ENCODE peak calls at places on chromosomes 4 and X, in seven cellular contexts. One of them, this sample, is unnamed.

GRCh38 chr4:52721968-52722814 is 29.0 kb downstream of the ERVMER34-1 start:
- DNase-seq in transverse colon: peak
- DNase-seq in A549: peak
- DNase-seq in SK-N-SH: peak
- DNase-seq in K562: peak
- DNase-seq in ovary: peak
- DNase-seq in sigmoid colon: peak
- DNase-seq in this sample: peak

GRCh38 chr4:149465941-149466340 is 349.7 kb downstream of the IQCM start:
- DNase-seq in transverse colon: no peak
- DNase-seq in A549: peak
- DNase-seq in SK-N-SH: no peak
- DNase-seq in K562: no peak
- DNase-seq in ovary: no peak
- DNase-seq in sigmoid colon: no peak
- DNase-seq in this sample: no peak

GRCh38 chrX:356385-357034 is 30.2 kb downstream of the PPP2R3B start:
- DNase-seq in transverse colon: no peak
- DNase-seq in A549: no peak
- DNase-seq in SK-N-SH: no peak
- DNase-seq in K562: no peak
- DNase-seq in ovary: no peak
- DNase-seq in sigmoid colon: no peak
- DNase-seq in this sample: no peak

GRCh38 chr4:152668338-152668964 is 11.3 kb downstream of the TMEM154 start:
- DNase-seq in transverse colon: no peak
- DNase-seq in A549: no peak
- DNase-seq in SK-N-SH: no peak
- DNase-seq in K562: no peak
- DNase-seq in ovary: no peak
- DNase-seq in sigmoid colon: no peak
- DNase-seq in this sample: no peak

GRCh38 chr4:145808021-145808650 is 128.2 kb downstream of the C4orf51 start:
- DNase-seq in transverse colon: no peak
- DNase-seq in A549: peak
- DNase-seq in SK-N-SH: peak
- DNase-seq in K562: peak
- DNase-seq in ovary: no peak
- DNase-seq in sigmoid colon: no peak
- DNase-seq in this sample: no peak

GRCh38 chr4:5158391-5158770 is 107.1 kb downstream of the STK32B start:
- DNase-seq in transverse colon: no peak
- DNase-seq in A549: peak
- DNase-seq in SK-N-SH: no peak
- DNase-seq in K562: no peak
- DNase-seq in ovary: no peak
- DNase-seq in sigmoid colon: no peak
- DNase-seq in this sample: no peak

GRCh38 chr4:140668111-140668510 is 88.1 kb downstream of the TBC1D9 start:
- DNase-seq in transverse colon: no peak
- DNase-seq in A549: no peak
- DNase-seq in SK-N-SH: no peak
- DNase-seq in K562: no peak
- DNase-seq in ovary: no peak
- DNase-seq in sigmoid colon: no peak
- DNase-seq in this sample: no peak

GRCh38 chr4:22670953-22671352 is 21.8 kb upstream of the GBA3 start:
- DNase-seq in transverse colon: no peak
- DNase-seq in A549: no peak
- DNase-seq in SK-N-SH: no peak
- DNase-seq in K562: no peak
- DNase-seq in ovary: no peak
- DNase-seq in sigmoid colon: no peak
- DNase-seq in this sample: no peak

GRCh38 chrX:28787206-28787605 is 200.0 kb downstream of the IL1RAPL1 start:
- DNase-seq in transverse colon: no peak
- DNase-seq in A549: peak
- DNase-seq in SK-N-SH: no peak
- DNase-seq in K562: no peak
- DNase-seq in ovary: no peak
- DNase-seq in sigmoid colon: no peak
- DNase-seq in this sample: no peak

GRCh38 chr4:110211770-110212061 is 13.3 kb upstream of the ELOVL6 start:
- DNase-seq in transverse colon: no peak
- DNase-seq in A549: no peak
- DNase-seq in SK-N-SH: no peak
- DNase-seq in K562: no peak
- DNase-seq in ovary: no peak
- DNase-seq in sigmoid colon: no peak
- DNase-seq in this sample: no peak

GRCh38 chrX:96182366-96182765 is 502.3 kb upstream of the DIAPH2 start:
- DNase-seq in transverse colon: peak
- DNase-seq in A549: peak
- DNase-seq in SK-N-SH: peak
- DNase-seq in K562: no peak
- DNase-seq in ovary: peak
- DNase-seq in sigmoid colon: no peak
- DNase-seq in this sample: no peak

GRCh38 chr4:56755901-56756300 is 65.6 kb downstream of the SPINK2 start:
- DNase-seq in transverse colon: no peak
- DNase-seq in A549: no peak
- DNase-seq in SK-N-SH: no peak
- DNase-seq in K562: no peak
- DNase-seq in ovary: no peak
- DNase-seq in sigmoid colon: no peak
- DNase-seq in this sample: no peak

GRCh38 chr4:40629401-40630334 is at the start of gene RBM47:
- DNase-seq in transverse colon: peak
- DNase-seq in A549: peak
- DNase-seq in SK-N-SH: peak
- DNase-seq in K562: no peak
- DNase-seq in ovary: peak
- DNase-seq in sigmoid colon: peak
- DNase-seq in this sample: peak

GRCh38 chrX:136525738-136526606 is 6.0 kb upstream of the VGLL1 start:
- DNase-seq in transverse colon: peak
- DNase-seq in A549: peak
- DNase-seq in SK-N-SH: no peak
- DNase-seq in K562: no peak
- DNase-seq in ovary: peak
- DNase-seq in sigmoid colon: peak
- DNase-seq in this sample: no peak

GRCh38 chr4:81481151-81481550 is 9.4 kb upstream of the RASGEF1B start:
- DNase-seq in transverse colon: no peak
- DNase-seq in A549: no peak
- DNase-seq in SK-N-SH: no peak
- DNase-seq in K562: no peak
- DNase-seq in ovary: no peak
- DNase-seq in sigmoid colon: no peak
- DNase-seq in this sample: no peak

DNA sequence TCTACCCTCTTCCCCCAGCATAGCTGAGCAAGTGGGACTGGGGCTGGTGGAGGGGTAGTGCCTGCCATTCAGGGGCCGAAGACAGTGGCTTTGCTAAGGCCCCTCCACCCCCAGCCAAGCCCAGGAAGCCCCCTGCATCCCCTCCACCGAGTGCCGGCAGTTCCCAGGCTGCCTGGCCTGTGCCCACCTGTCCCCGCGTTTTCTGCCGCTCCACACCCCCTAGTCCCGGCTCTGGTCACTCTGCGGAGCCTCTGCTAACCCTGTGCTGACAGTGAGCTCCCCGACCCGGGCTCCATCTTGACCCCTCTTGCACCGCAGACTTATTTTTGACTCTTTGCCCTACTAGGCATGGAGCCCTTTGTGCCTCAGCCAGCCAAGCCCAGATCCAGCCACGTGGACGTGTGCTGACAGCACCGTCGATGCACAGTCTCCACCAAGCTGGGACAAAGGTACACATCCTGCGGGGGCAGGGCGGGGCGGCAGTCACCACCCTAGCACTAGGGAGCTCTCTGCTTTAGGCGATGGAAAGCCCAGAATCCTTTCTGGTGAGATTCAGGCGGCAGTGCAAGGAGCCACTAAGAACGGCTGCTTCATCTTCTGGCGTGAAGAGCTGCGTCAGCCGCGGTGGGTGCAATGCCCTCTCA is 96.6 kb downstream of the PHKA2 start:
- DNase-seq in transverse colon: peak
- DNase-seq in A549: no peak
- DNase-seq in SK-N-SH: no peak
- DNase-seq in K562: no peak
- DNase-seq in ovary: peak
- DNase-seq in sigmoid colon: peak
- DNase-seq in this sample: no peak
- H3K4me3 ChIP-seq in transverse colon: no peak
- H3K4me3 ChIP-seq in A549: no peak
- H3K4me3 ChIP-seq in SK-N-SH: no peak
- H3K4me3 ChIP-seq in K562: no peak
- H3K4me3 ChIP-seq in ovary: no peak
- H3K4me3 ChIP-seq in sigmoid colon: peak
- H3K4me3 ChIP-seq in this sample: peak

GRCh38 chrX:154380153-154380552 is 1.1 kb downstream of the EMD start:
- DNase-seq in transverse colon: no peak
- DNase-seq in A549: no peak
- DNase-seq in SK-N-SH: no peak
- DNase-seq in K562: no peak
- DNase-seq in ovary: no peak
- DNase-seq in sigmoid colon: peak
- DNase-seq in this sample: no peak

GRCh38 chrX:154380787-154381186 is 1.7 kb downstream of the EMD start:
- DNase-seq in transverse colon: no peak
- DNase-seq in A549: no peak
- DNase-seq in SK-N-SH: no peak
- DNase-seq in K562: no peak
- DNase-seq in ovary: no peak
- DNase-seq in sigmoid colon: no peak
- DNase-seq in this sample: no peak

GRCh38 chrX:154378059-154378798 is 866 bp upstream of the EMD start:
- DNase-seq in transverse colon: peak
- DNase-seq in A549: no peak
- DNase-seq in SK-N-SH: peak
- DNase-seq in K562: peak
- DNase-seq in ovary: peak
- DNase-seq in sigmoid colon: peak
- DNase-seq in this sample: no peak

GRCh38 chrX:154379569-154379951 is 465 bp downstream of the EMD start:
- DNase-seq in transverse colon: no peak
- DNase-seq in A549: no peak
- DNase-seq in SK-N-SH: no peak
- DNase-seq in K562: no peak
- DNase-seq in ovary: no peak
- DNase-seq in sigmoid colon: no peak
- DNase-seq in this sample: no peak

DNA sequence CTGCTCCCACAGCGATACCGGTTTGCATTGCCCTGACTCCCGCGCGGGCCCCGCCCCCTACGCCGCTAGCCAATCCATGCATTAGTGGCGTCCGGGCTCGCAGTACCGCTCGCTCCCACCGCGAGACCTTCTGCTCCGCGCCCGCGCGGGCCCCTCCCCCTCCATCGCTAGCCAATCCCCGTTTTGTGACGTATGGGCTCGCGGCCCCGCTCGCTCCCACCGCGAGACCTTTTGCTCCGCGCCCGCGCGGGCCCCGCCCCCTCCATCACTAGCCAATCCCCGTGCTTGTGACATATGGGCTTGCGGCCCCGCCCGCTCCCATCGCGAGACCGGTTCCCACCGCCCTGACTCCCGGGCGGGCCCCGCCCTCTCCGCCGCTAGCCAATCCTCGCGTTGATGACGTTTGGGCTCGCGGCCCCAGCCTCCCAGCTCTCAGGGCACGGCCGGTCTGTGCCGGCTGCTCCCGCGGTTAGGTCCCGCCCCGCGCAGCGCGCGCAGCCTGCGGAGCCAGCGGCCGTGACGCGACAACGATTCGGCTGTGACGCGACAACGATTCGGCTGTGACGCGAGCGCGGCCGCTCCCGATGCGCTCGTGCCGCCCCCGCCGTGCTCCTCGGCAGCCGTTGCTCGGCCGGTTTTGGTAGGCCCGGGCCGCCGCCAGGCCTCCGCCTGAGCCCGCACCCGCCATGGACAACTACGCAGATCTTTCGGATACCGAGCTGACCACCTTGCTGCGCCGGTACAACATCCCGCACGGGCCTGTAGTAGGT is at the start of gene EMD:
- DNase-seq in transverse colon: peak
- DNase-seq in A549: peak
- DNase-seq in SK-N-SH: peak
- DNase-seq in K562: peak
- DNase-seq in ovary: peak
- DNase-seq in sigmoid colon: peak
- DNase-seq in this sample: peak
- TF ChIP-seq EP300 in transverse colon: peak
- TF ChIP-seq EP300 in A549: no peak
- TF ChIP-seq EP300 in SK-N-SH: no peak
- TF ChIP-seq EP300 in K562: peak
- TF ChIP-seq EP300 in ovary: no peak
- TF ChIP-seq EP300 in sigmoid colon: peak
- TF ChIP-seq EP300 in this sample: no peak

GRCh38 chrX:85244411-85245210 is 820 bp downstream of the ZNF711 start:
- DNase-seq in transverse colon: no peak
- DNase-seq in A549: peak
- DNase-seq in SK-N-SH: peak
- DNase-seq in K562: peak
- DNase-seq in ovary: peak
- DNase-seq in sigmoid colon: no peak
- DNase-seq in this sample: no peak
- H3K27ac ChIP-seq in transverse colon: peak
- H3K27ac ChIP-seq in A549: peak
- H3K27ac ChIP-seq in SK-N-SH: peak
- H3K27ac ChIP-seq in K562: peak
- H3K27ac ChIP-seq in ovary: peak
- H3K27ac ChIP-seq in sigmoid colon: peak
- H3K27ac ChIP-seq in this sample: peak

GRCh38 chr4:168735735-168736134 is 238.9 kb downstream of the PALLD start:
- DNase-seq in transverse colon: no peak
- DNase-seq in A549: no peak
- DNase-seq in SK-N-SH: no peak
- DNase-seq in K562: no peak
- DNase-seq in ovary: no peak
- DNase-seq in sigmoid colon: no peak
- DNase-seq in this sample: no peak
- H3K4me3 ChIP-seq in transverse colon: no peak
- H3K4me3 ChIP-seq in A549: no peak
- H3K4me3 ChIP-seq in SK-N-SH: no peak
- H3K4me3 ChIP-seq in K562: no peak
- H3K4me3 ChIP-seq in ovary: no peak
- H3K4me3 ChIP-seq in sigmoid colon: no peak
- H3K4me3 ChIP-seq in this sample: no peak